ENCODE peak calls at places on chromosomes 6 and 20, in seven cellular contexts. M, G, T, B, E, W and P are unnamed samples.

GRCh38 chr6:167559675-167560479 is 235.0 kb downstream of the TTLL2 start:
- DNase-seq in E (no peak), G (no peak), W (no peak), M (no peak), B (no peak), T (no peak), P (no peak)

GRCh38 chr6:7975764-7976146 is 65.2 kb upstream of the TXNDC5 start:
- DNase-seq in E (no peak), G (no peak), W (no peak), T (no peak), M (no peak), B (no peak), P (no peak)

GRCh38 chr6:143232849-143233248 is 172.2 kb downstream of the AIG1 start:
- DNase-seq in W (peak), M (no peak), G (no peak), B (no peak), T (peak), E (no peak), P (no peak)

GRCh38 chr20:2104236-2104635 is 2.6 kb downstream of the STK35 start:
- DNase-seq in T (no peak), M (no peak), W (no peak), G (no peak), B (no peak), E (no peak), P (no peak)

GRCh38 chr6:7431594-7432390 is 42.2 kb downstream of the RIOK1 start:
- DNase-seq in W (no peak), G (no peak), B (no peak), M (no peak), T (no peak), E (no peak), P (no peak)

GRCh38 chr20:44137210-44137781 is 49.7 kb downstream of the JPH2 start:
- DNase-seq in E (no peak), B (peak), G (peak), T (peak), M (no peak), W (no peak), P (no peak)

GRCh38 chr20:19757973-19758887 is at the start of gene RIN2:
- DNase-seq in M (peak), B (peak), E (peak), G (peak), W (peak), T (peak), P (no peak)

GRCh38 chr6:6395581-6396197 is 75.2 kb upstream of the F13A1 start:
- DNase-seq in M (no peak), G (no peak), E (no peak), B (no peak), W (no peak), T (no peak), P (no peak)

GRCh38 chr6:142867355-142867801 is 77.6 kb downstream of the HIVEP2 start:
- DNase-seq in T (no peak), E (no peak), B (no peak), G (no peak), M (no peak), W (no peak), P (no peak)

GRCh38 chr6:1103027-1103426 is 208.9 kb upstream of the FOXQ1 start:
- DNase-seq in G (no peak), M (no peak), B (no peak), T (no peak), E (peak), W (no peak), P (no peak)

GRCh38 chr6:72757048-72757447 is 135.2 kb downstream of the KCNQ5 start:
- DNase-seq in E (no peak), T (no peak), B (no peak), W (no peak), G (no peak), M (no peak), P (no peak)

GRCh38 chr6:159217595-159218275 is 48.5 kb downstream of the FNDC1 start:
- DNase-seq in W (peak), G (no peak), M (no peak), T (no peak), E (no peak), B (no peak), P (no peak)

GRCh38 chr20:382291-383115 is 1.9 kb downstream of the TRIB3 start:
- DNase-seq in M (peak), G (no peak), W (no peak), E (no peak), B (no peak), T (no peak), P (no peak)

GRCh38 chr20:383889-384288 is 3.3 kb downstream of the TRIB3 start:
- DNase-seq in M (no peak), T (no peak), W (no peak), E (no peak), B (no peak), G (no peak), P (no peak)

GRCh38 chr20:381581-382290 is 1.2 kb downstream of the TRIB3 start:
- DNase-seq in T (no peak), E (peak), M (peak), B (peak), W (peak), G (peak), P (no peak)

GRCh38 chr20:378961-379336 is 1.6 kb upstream of the TRIB3 start:
- DNase-seq in T (no peak), W (no peak), B (no peak), E (no peak), G (no peak), M (no peak), P (no peak)

DNA sequence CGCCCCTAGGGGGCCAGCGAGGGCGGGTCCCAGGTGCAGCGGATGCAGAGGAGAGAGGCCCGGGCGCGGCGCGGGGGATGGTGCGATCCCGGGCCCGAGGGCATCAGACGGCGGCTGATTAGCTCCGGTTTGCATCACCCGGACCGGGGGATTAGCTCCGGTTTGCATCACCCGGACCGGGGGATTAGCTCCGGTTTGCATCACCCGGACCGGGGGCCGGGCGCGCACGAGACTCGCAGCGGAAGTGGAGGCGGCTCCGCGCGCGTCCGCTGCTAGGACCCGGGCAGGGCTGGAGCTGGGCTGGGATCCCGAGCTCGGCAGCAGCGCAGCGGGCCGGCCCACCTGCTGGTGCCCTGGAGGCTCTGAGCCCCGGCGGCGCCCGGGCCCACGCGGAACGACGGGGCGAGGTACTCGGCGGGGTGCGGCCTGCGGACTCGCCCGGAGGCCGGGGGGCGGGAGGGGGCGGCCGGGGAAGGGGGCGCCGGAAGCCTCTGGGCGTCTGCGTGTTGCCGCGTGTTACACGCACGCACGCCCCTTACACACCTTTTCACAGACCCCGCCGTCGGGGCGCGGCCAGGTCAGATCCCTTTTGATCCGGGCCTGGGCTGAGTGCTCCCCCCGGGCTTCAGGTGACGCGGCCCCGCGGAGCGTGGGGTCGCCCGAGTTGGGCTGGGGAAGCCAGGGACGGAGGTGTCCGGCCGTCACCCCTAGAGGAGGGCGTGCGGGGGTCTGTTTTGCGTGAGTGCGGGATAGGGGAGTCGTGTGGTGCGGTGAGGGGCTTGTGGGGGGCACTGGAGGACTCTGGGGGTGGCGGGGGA is 412 bp downstream of the TRIB3 start:
- DNase-seq in M (peak), G (no peak), T (peak), E (peak), W (peak), B (peak), P (no peak)
- TF ChIP-seq CTCF in M (no peak), G (no peak), T (peak), E (no peak), W (peak), B (no peak), P (no peak)

GRCh38 chr6:30447237-30447636 is 42.1 kb upstream of the HLA-E start:
- DNase-seq in T (no peak), E (no peak), G (no peak), B (no peak), W (no peak), M (no peak), P (no peak)
- TF ChIP-seq CTCF in T (peak), E (no peak), G (no peak), B (no peak), W (no peak), M (no peak), P (no peak)

GRCh38 chr6:13428528-13429405 is 58.6 kb downstream of the GFOD1 start:
- DNase-seq in G (no peak), T (no peak), M (peak), W (peak), B (no peak), E (no peak), P (no peak)

GRCh38 chr6:13427346-13427745 is 60.1 kb downstream of the GFOD1 start:
- DNase-seq in M (no peak), T (no peak), B (no peak), E (peak), W (no peak), G (no peak), P (no peak)

GRCh38 chr6:13425971-13426931 is 61.1 kb downstream of the GFOD1 start:
- DNase-seq in G (peak), M (peak), W (no peak), E (peak), B (peak), T (no peak), P (no peak)

GRCh38 chr6:13429406-13429753 is 58.0 kb downstream of the GFOD1 start:
- DNase-seq in M (no peak), T (no peak), B (no peak), W (no peak), G (no peak), E (no peak), P (no peak)

GRCh38 chr6:13427838-13428527 is 59.4 kb downstream of the GFOD1 start:
- DNase-seq in W (peak), B (no peak), G (no peak), E (no peak), T (no peak), M (peak), P (no peak)
- TF ChIP-seq CTCF in W (no peak), B (no peak), G (no peak), E (no peak), T (peak), M (no peak), P (no peak)

DNA sequence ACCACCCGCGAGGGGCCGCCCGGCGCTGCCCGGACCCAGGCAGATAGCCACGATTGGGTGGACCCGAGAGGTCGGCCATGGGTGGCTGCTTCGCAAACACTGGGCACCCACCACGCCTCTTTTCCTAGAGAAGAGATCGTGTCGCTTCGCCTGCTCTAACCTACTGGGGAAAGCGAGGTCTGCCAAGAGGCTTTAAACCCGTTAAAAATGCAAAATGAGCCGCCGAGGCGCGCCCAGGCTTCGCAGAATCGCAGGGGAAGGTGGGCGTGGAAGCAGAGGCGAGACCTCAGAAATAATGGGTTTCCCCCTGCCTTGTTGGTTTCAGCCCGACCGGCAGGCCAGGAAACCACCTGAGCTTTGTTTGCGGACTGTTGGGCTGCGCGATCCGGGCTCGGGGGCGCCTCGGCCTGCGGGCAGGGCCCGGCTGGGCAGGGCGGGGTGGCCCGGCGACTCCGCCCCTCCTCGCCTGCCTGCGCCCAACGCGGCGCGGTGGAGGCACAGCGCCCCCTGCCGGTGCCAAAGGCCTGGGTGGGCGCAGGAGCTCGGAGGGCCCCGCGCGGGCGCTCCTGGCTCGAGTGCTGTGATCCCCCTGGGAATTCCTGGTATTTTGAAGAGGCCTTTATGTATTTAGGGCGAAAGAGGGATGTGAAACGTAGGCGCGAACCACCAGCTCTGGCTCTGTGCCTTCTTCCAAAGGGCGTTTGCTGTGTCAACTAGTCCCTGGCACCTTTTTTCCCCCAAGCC is 1.6 kb downstream of the MARCKS start:
- DNase-seq in B (peak), T (peak), M (peak), E (peak), G (peak), W (peak), P (peak)
- TF ChIP-seq CTCF in B (peak), T (peak), M (peak), E (peak), G (peak), W (peak), P (peak)

GRCh38 chr6:43491750-43492661 is 14.6 kb downstream of the TJAP1 start:
- DNase-seq in M (no peak), E (peak), W (no peak), B (peak), T (no peak), G (peak), P (no peak)

GRCh38 chr6:43494321-43494720 is 15.8 kb downstream of the LRRC73 start:
- DNase-seq in G (no peak), T (no peak), B (no peak), E (no peak), W (no peak), M (no peak), P (no peak)

GRCh38 chr6:43493833-43494232 is 16.3 kb downstream of the LRRC73 start:
- DNase-seq in G (no peak), E (no peak), M (no peak), W (no peak), T (no peak), B (no peak), P (no peak)

GRCh38 chr6:43492673-43493072 is 15.3 kb downstream of the TJAP1 start:
- DNase-seq in G (no peak), M (no peak), W (no peak), E (no peak), B (no peak), T (no peak), P (no peak)

GRCh38 chr6:43493230-43493629 is 15.9 kb downstream of the TJAP1 start:
- DNase-seq in M (no peak), T (no peak), E (no peak), G (no peak), B (no peak), W (no peak), P (no peak)
- TF ChIP-seq CTCF in M (no peak), T (no peak), E (no peak), G (no peak), B (no peak), W (no peak), P (no peak)

GRCh38 chr6:149544646-149545257 is 1.1 kb downstream of the PPIL4 start:
- DNase-seq in T (no peak), W (no peak), E (no peak), G (no peak), B (no peak), M (no peak), P (no peak)

GRCh38 chr6:149545754-149546471 is at the start of gene PPIL4:
- DNase-seq in T (peak), B (peak), E (peak), G (peak), M (peak), W (peak), P (peak)

GRCh38 chr6:149541139-149541538 is 4.7 kb downstream of the PPIL4 start:
- DNase-seq in G (no peak), B (no peak), M (no peak), T (no peak), E (no peak), W (no peak), P (no peak)

GRCh38 chr6:149545258-149545753 is 537 bp downstream of the PPIL4 start:
- DNase-seq in G (peak), W (peak), E (no peak), B (peak), T (no peak), M (peak), P (no peak)
- TF ChIP-seq CTCF in G (no peak), W (no peak), E (no peak), B (peak), T (peak), M (no peak), P (no peak)